ENCODE peak calls at places on chromosomes 12 and 14, in eight cellular contexts. A, K, T, I, O, B, N and H are unnamed samples.

GRCh38 chr12:124100572-124101178 is 127.7 kb downstream of the ZNF664 start:
- DNase-seq in A (no peak), K (no peak), T (no peak), I (no peak), O (no peak), B (no peak), N (no peak), H (no peak)

GRCh38 chr12:96425321-96425720 is 25.1 kb upstream of the CDK17 start:
- DNase-seq in A (no peak), K (no peak), T (peak), I (no peak), O (no peak), B (no peak), N (no peak), H (no peak)

GRCh38 chr12:62250671-62251608 is 9.3 kb upstream of the USP15 start:
- DNase-seq in A (no peak), K (no peak), T (peak), I (no peak), O (no peak), B (no peak), N (no peak), H (no peak)

GRCh38 chr12:121812921-121813896 is 9.4 kb downstream of the SETD1B start:
- DNase-seq in A (no peak), K (peak), T (no peak), I (no peak), O (no peak), B (peak), N (no peak), H (no peak)

GRCh38 chr12:9390761-9391160 is 182.6 kb upstream of the PZP start:
- DNase-seq in A (no peak), K (no peak), T (no peak), I (no peak), O (no peak), B (no peak), N (no peak), H (no peak)

GRCh38 chr12:123997908-123998307 is 24.9 kb downstream of the ZNF664 start:
- DNase-seq in A (no peak), K (no peak), T (no peak), I (no peak), O (no peak), B (no peak), N (no peak), H (no peak)

GRCh38 chr12:85836716-85837100 is 499 bp upstream of the RASSF9 start:
- DNase-seq in A (no peak), K (no peak), T (no peak), I (no peak), O (no peak), B (no peak), N (no peak), H (no peak)

GRCh38 chr12:111291357-111291756 is 77.5 kb downstream of the PHETA1 start:
- DNase-seq in A (no peak), K (no peak), T (no peak), I (no peak), O (no peak), B (no peak), N (no peak), H (no peak)

GRCh38 chr14:32256606-32257005 is 53.5 kb upstream of the RNU6-8 start:
- DNase-seq in A (no peak), K (no peak), T (peak), I (no peak), O (no peak), B (no peak), N (no peak), H (no peak)

GRCh38 chr12:80598004-80598606 is 109.3 kb upstream of the MYF6 start:
- DNase-seq in A (no peak), K (no peak), T (peak), I (peak), O (no peak), B (no peak), N (no peak), H (no peak)

GRCh38 chr14:76203086-76204001 is 51.6 kb downstream of the GPATCH2L start:
- DNase-seq in A (no peak), K (no peak), T (peak), I (peak), O (no peak), B (no peak), N (peak), H (no peak)

GRCh38 chr12:92928431-92928961 is 599 bp downstream of the EEA1 start:
- DNase-seq in A (no peak), K (peak), T (no peak), I (peak), O (peak), B (no peak), N (no peak), H (peak)

GRCh38 chr12:46775796-46776195 is 50.0 kb downstream of the SLC38A4 start:
- DNase-seq in A (no peak), K (no peak), T (no peak), I (no peak), O (no peak), B (no peak), N (no peak), H (no peak)

GRCh38 chr12:1838223-1838993 is 18.0 kb downstream of the LRTM2 start:
- DNase-seq in A (no peak), K (no peak), T (no peak), I (no peak), O (no peak), B (peak), N (no peak), H (no peak)

GRCh38 chr12:100827901-100828520 is 33.4 kb downstream of the ANO4 start:
- DNase-seq in A (no peak), K (no peak), T (peak), I (peak), O (no peak), B (no peak), N (no peak), H (no peak)

GRCh38 chr12:114665411-114666181 is 18.4 kb downstream of the TBX3 start:
- DNase-seq in A (no peak), K (no peak), T (no peak), I (no peak), O (no peak), B (peak), N (no peak), H (no peak)

GRCh38 chr12:50584135-50584534 is 79.3 kb downstream of the DIP2B start:
- DNase-seq in A (no peak), K (no peak), T (no peak), I (no peak), O (no peak), B (no peak), N (no peak), H (no peak)

GRCh38 chr12:100058482-100059029 is 73.8 kb upstream of the ANKS1B start:
- DNase-seq in A (no peak), K (no peak), T (peak), I (peak), O (no peak), B (no peak), N (no peak), H (no peak)

GRCh38 chr12:95646781-95647184 is 95.5 kb upstream of the USP44 start:
- DNase-seq in A (no peak), K (no peak), T (peak), I (no peak), O (no peak), B (no peak), N (no peak), H (no peak)

GRCh38 chr14:83467811-83468210 is 1934.2 kb upstream of the SEL1L start:
- DNase-seq in A (no peak), K (no peak), T (peak), I (no peak), O (no peak), B (no peak), N (no peak), H (no peak)

GRCh38 chr12:50780016-50780415 is 16.1 kb downstream of the ATF1 start:
- DNase-seq in A (no peak), K (no peak), T (no peak), I (no peak), O (no peak), B (no peak), N (no peak), H (no peak)

GRCh38 chr14:92651793-92652382 is 96.5 kb downstream of the LGMN start:
- DNase-seq in A (no peak), K (no peak), T (no peak), I (no peak), O (peak), B (peak), N (no peak), H (no peak)

GRCh38 chr12:107200394-107200793 is 107.0 kb upstream of the CRY1 start:
- DNase-seq in A (no peak), K (no peak), T (peak), I (peak), O (no peak), B (no peak), N (peak), H (no peak)

GRCh38 chr12:109727039-109727723 is 13.6 kb downstream of the FAM222A start:
- DNase-seq in A (no peak), K (peak), T (no peak), I (no peak), O (no peak), B (no peak), N (no peak), H (peak)

GRCh38 chr12:26195250-26195640 is at the start of gene SSPN:
- DNase-seq in A (no peak), K (peak), T (peak), I (peak), O (no peak), B (peak), N (peak), H (peak)

GRCh38 chr14:69711471-69712216 is 55.3 kb upstream of the SRSF5 start:
- DNase-seq in A (no peak), K (no peak), T (no peak), I (no peak), O (no peak), B (peak), N (no peak), H (peak)

GRCh38 chr14:52553002-52553670 is 500 bp downstream of the GPR137C start:
- DNase-seq in A (no peak), K (peak), T (no peak), I (no peak), O (peak), B (peak), N (peak), H (no peak)

GRCh38 chr12:19614601-19615442 is 175.5 kb downstream of the AEBP2 start:
- DNase-seq in A (no peak), K (no peak), T (no peak), I (no peak), O (no peak), B (no peak), N (no peak), H (no peak)

GRCh38 chr12:77625441-77625840 is 205.3 kb upstream of the NAV3 start:
- DNase-seq in A (no peak), K (no peak), T (peak), I (no peak), O (no peak), B (no peak), N (peak), H (no peak)

GRCh38 chr14:73424453-73424852 is 33.9 kb downstream of the NUMB start:
- DNase-seq in A (no peak), K (no peak), T (peak), I (peak), O (no peak), B (no peak), N (no peak), H (no peak)

GRCh38 chr14:69882086-69882864 is 3.1 kb downstream of the SMOC1 start:
- DNase-seq in A (no peak), K (no peak), T (no peak), I (no peak), O (no peak), B (no peak), N (no peak), H (no peak)

GRCh38 chr12:58847876-58848600 is 72.3 kb downstream of the LRIG3 start:
- DNase-seq in A (no peak), K (no peak), T (no peak), I (no peak), O (no peak), B (no peak), N (no peak), H (no peak)

GRCh38 chr12:48002773-48003218 is 1.5 kb downstream of the COL2A1 start:
- DNase-seq in A (no peak), K (peak), T (peak), I (no peak), O (no peak), B (peak), N (no peak), H (no peak)

GRCh38 chr12:48004039-48004940 is at the start of gene COL2A1:
- DNase-seq in A (no peak), K (no peak), T (peak), I (peak), O (no peak), B (peak), N (no peak), H (no peak)

GRCh38 chr12:48004941-48005749 is 869 bp upstream of the COL2A1 start:
- DNase-seq in A (no peak), K (no peak), T (no peak), I (no peak), O (no peak), B (peak), N (no peak), H (no peak)

GRCh38 chr12:48002179-48002601 is 2.1 kb downstream of the COL2A1 start:
- DNase-seq in A (no peak), K (peak), T (no peak), I (no peak), O (no peak), B (no peak), N (no peak), H (no peak)

GRCh38 chr12:48003226-48004038 is 844 bp downstream of the COL2A1 start:
- DNase-seq in A (no peak), K (no peak), T (no peak), I (peak), O (no peak), B (no peak), N (no peak), H (no peak)
- H3K27ac ChIP-seq in A (no peak), K (no peak), T (no peak), I (no peak), O (no peak), B (no peak), N (no peak), H (no peak)

DNA sequence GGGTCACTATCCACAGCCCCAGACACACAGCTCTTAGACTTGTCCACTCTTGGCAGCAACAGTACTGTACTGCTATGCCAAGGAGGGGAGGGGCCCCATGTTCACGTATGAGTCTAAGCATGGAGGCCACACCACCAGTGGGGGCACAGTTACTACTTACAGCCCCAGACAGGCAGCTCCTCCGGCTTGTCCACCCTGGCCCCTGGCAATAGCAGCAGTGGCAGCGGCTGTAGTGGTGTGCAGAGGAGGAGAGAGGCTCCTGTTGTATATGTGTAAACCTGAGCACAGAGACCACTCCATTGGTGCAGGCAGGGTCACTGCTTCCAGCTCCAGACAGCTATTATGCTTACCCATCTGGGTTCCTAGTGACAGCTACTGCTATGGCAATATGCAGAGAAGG is 113.1 kb downstream of the RAD51B start:
- DNase-seq in A (no peak), K (no peak), T (no peak), I (no peak), O (no peak), B (no peak), N (no peak), H (no peak)
- H3K27ac ChIP-seq in A (no peak), K (no peak), T (no peak), I (no peak), O (no peak), B (no peak), N (no peak), H (no peak)

GRCh38 chr14:96039633-96040311 is 610 bp downstream of the C14orf132 start:
- DNase-seq in A (no peak), K (no peak), T (peak), I (peak), O (no peak), B (peak), N (no peak), H (no peak)

GRCh38 chr14:96037891-96038557 is 1.1 kb upstream of the C14orf132 start:
- DNase-seq in A (no peak), K (peak), T (no peak), I (peak), O (no peak), B (peak), N (no peak), H (no peak)

GRCh38 chr14:96040836-96041371 is 1.7 kb downstream of the C14orf132 start:
- DNase-seq in A (no peak), K (no peak), T (peak), I (no peak), O (no peak), B (no peak), N (no peak), H (no peak)

GRCh38 chr14:96038558-96038919 is 623 bp upstream of the C14orf132 start:
- DNase-seq in A (no peak), K (no peak), T (no peak), I (no peak), O (no peak), B (no peak), N (no peak), H (no peak)

DNA sequence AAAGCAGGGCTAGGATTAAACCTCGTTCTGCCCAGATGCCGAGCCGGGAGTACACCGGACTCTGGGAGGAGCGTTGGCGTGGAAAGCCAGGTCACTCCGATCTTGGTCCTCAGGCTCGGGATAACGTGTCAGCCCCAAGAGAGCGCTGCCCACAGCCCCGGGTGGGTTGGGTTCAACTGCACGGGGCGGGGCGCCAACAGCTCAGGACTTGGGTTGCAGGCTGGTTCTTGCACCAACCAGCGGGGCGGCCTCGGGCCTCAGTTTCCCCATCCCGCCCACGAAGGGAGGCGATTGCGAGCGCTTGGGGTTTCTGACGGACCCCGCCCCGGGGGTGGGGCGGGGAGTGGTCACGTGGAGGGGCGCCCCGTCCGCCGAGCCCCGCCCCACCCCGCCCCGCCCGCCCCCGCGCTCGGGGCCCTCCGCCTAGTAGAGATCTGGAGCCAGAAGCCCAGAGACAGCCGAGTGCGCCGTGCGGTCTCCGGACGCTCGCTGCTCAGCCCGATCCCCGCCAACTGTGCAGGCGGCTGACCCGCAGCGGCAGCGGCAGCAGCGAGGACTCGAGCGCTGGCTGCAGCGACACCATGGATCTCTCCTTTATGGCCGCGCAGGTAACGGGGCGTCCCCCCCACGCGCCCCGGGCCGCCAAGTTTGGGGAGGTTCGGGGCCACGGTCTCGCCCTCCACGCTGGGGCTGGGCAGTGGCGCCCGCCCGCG is at the start of gene C14orf132:
- DNase-seq in A (no peak), K (peak), T (peak), I (peak), O (peak), B (peak), N (no peak), H (peak)
- H3K27ac ChIP-seq in A (no peak), K (peak), T (peak), I (peak), O (no peak), B (peak), N (no peak), H (peak)

DNA sequence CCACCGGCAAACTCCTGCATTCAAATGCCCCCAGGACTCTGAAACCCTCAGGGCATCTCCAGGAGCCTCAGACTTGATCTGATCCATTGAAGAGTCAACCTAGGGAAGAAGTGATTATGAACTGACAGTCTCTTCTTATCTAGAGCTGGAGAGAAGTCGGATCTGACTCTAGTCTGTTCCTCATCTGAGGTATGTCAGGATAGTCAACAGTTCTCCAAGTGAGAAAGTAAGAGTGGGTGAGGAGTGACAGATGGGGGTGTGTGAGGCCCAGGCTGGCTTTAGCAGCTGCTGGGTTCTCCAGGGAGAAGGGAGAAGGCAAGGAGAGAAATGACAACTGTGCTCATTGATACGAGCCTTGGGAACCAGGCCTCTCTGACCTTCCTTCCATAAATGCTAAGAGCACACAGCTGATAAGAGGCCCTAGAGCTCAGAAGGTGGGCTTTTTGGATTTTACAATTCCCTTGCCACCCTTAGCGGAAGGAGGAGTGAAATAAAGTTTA is 53.3 kb downstream of the IRAK3 start:
- DNase-seq in A (no peak), K (no peak), T (no peak), I (no peak), O (no peak), B (no peak), N (no peak), H (no peak)
- H3K27ac ChIP-seq in A (no peak), K (no peak), T (no peak), I (no peak), O (no peak), B (peak), N (no peak), H (no peak)

GRCh38 chr12:7016958-7017571 is 1.2 kb downstream of the LPCAT3 start:
- DNase-seq in A (no peak), K (no peak), T (no peak), I (no peak), O (no peak), B (no peak), N (no peak), H (no peak)
- H3K27ac ChIP-seq in A (no peak), K (peak), T (no peak), I (no peak), O (no peak), B (peak), N (no peak), H (no peak)

GRCh38 chr14:100473249-100473648 is 114.0 kb downstream of the BEGAIN start:
- DNase-seq in A (no peak), K (no peak), T (no peak), I (no peak), O (no peak), B (no peak), N (no peak), H (no peak)
- H3K27ac ChIP-seq in A (no peak), K (no peak), T (no peak), I (no peak), O (no peak), B (no peak), N (no peak), H (no peak)

GRCh38 chr12:17139926-17140325 is 534.0 kb upstream of the LMO3 start:
- DNase-seq in A (no peak), K (no peak), T (no peak), I (no peak), O (no peak), B (no peak), N (peak), H (no peak)
- H3K27ac ChIP-seq in A (no peak), K (no peak), T (no peak), I (no peak), O (no peak), B (no peak), N (no peak), H (no peak)